ENCODE peak calls at places on chromosomes 4 and X, in four cellular contexts. One of them, this sample, is unnamed.

GRCh38 chr4:65669981-65670330 is 333 bp downstream of the EPHA5 start:
- DNase-seq in HepG2: no peak
- DNase-seq in H1: no peak
- DNase-seq in K562: no peak
- DNase-seq in this sample: no peak

GRCh38 chrX:19343085-19343461 is 654 bp upstream of the PDHA1 start:
- DNase-seq in HepG2: peak
- DNase-seq in H1: no peak
- DNase-seq in K562: no peak
- DNase-seq in this sample: no peak

GRCh38 chrX:37302569-37302968 is 46.6 kb upstream of the PRRG1 start:
- DNase-seq in HepG2: peak
- DNase-seq in H1: peak
- DNase-seq in K562: peak
- DNase-seq in this sample: no peak

GRCh38 chr4:115119804-115120352 is 6.5 kb upstream of the NDST4 start:
- DNase-seq in HepG2: no peak
- DNase-seq in H1: no peak
- DNase-seq in K562: no peak
- DNase-seq in this sample: no peak

GRCh38 chrX:40143001-40143400 is 45.2 kb upstream of the BCOR start:
- DNase-seq in HepG2: no peak
- DNase-seq in H1: no peak
- DNase-seq in K562: no peak
- DNase-seq in this sample: no peak

GRCh38 chr4:1289232-1290164 is at the start of gene MAEA:
- DNase-seq in HepG2: peak
- DNase-seq in H1: peak
- DNase-seq in K562: peak
- DNase-seq in this sample: peak

GRCh38 chrX:153635788-153636668 is 11.0 kb upstream of the DUSP9 start:
- DNase-seq in HepG2: peak
- DNase-seq in H1: peak
- DNase-seq in K562: peak
- DNase-seq in this sample: peak

GRCh38 chr4:1469596-1470392 is 63.6 kb upstream of the NKX1-1 start:
- DNase-seq in HepG2: no peak
- DNase-seq in H1: no peak
- DNase-seq in K562: no peak
- DNase-seq in this sample: no peak

GRCh38 chr4:147790412-147790811 is 58.5 kb downstream of the ARHGAP10 start:
- DNase-seq in HepG2: no peak
- DNase-seq in H1: no peak
- DNase-seq in K562: no peak
- DNase-seq in this sample: no peak

GRCh38 chrX:57573754-57574153 is 18.1 kb upstream of the ZXDB start:
- DNase-seq in HepG2: no peak
- DNase-seq in H1: no peak
- DNase-seq in K562: peak
- DNase-seq in this sample: no peak

GRCh38 chrX:20060961-20061868 is 55.5 kb downstream of the MAP7D2 start:
- DNase-seq in HepG2: no peak
- DNase-seq in H1: no peak
- DNase-seq in K562: no peak
- DNase-seq in this sample: no peak

GRCh38 chr4:186765673-186766546 is 42.3 kb upstream of the FAT1 start:
- DNase-seq in HepG2: peak
- DNase-seq in H1: no peak
- DNase-seq in K562: peak
- DNase-seq in this sample: no peak

GRCh38 chrX:116961872-116962582 is 499.3 kb upstream of the CT83 start:
- DNase-seq in HepG2: peak
- DNase-seq in H1: peak
- DNase-seq in K562: no peak
- DNase-seq in this sample: peak

GRCh38 chrX:139094671-139095592 is 383.4 kb upstream of the FGF13 start:
- DNase-seq in HepG2: no peak
- DNase-seq in H1: no peak
- DNase-seq in K562: no peak
- DNase-seq in this sample: no peak

GRCh38 chr4:73870260-73870659 is 1.1 kb downstream of the CXCL1 start:
- DNase-seq in HepG2: no peak
- DNase-seq in H1: no peak
- DNase-seq in K562: no peak
- DNase-seq in this sample: peak

GRCh38 chr4:1852904-1853623 is 2.9 kb downstream of the LETM1 start:
- DNase-seq in HepG2: no peak
- DNase-seq in H1: no peak
- DNase-seq in K562: peak
- DNase-seq in this sample: no peak

GRCh38 chr4:156654410-156654809 is 317.2 kb downstream of the PDGFC start:
- DNase-seq in HepG2: peak
- DNase-seq in H1: no peak
- DNase-seq in K562: no peak
- DNase-seq in this sample: no peak

GRCh38 chrX:56233682-56234081 is 1.5 kb downstream of the KLF8 start:
- DNase-seq in HepG2: no peak
- DNase-seq in H1: peak
- DNase-seq in K562: peak
- DNase-seq in this sample: peak

GRCh38 chr4:102665527-102665926 is 95.2 kb downstream of the MANBA start:
- DNase-seq in HepG2: no peak
- DNase-seq in H1: no peak
- DNase-seq in K562: no peak
- DNase-seq in this sample: no peak

GRCh38 chr4:26613242-26613641 is 29.4 kb downstream of the TBC1D19 start:
- DNase-seq in HepG2: no peak
- DNase-seq in H1: no peak
- DNase-seq in K562: peak
- DNase-seq in this sample: no peak

GRCh38 chr4:72896515-72896914 is 173.0 kb downstream of the COX18 start:
- DNase-seq in HepG2: peak
- DNase-seq in H1: no peak
- DNase-seq in K562: no peak
- DNase-seq in this sample: peak

GRCh38 chr4:126268106-126268505 is 953.4 kb downstream of the FAT4 start:
- DNase-seq in HepG2: no peak
- DNase-seq in H1: no peak
- DNase-seq in K562: no peak
- DNase-seq in this sample: no peak

GRCh38 chr4:129446074-129446473 is 350.1 kb downstream of the C4orf33 start:
- DNase-seq in HepG2: no peak
- DNase-seq in H1: no peak
- DNase-seq in K562: no peak
- DNase-seq in this sample: no peak

GRCh38 chr4:156182269-156182668 is 228.6 kb upstream of the CTSO start:
- DNase-seq in HepG2: no peak
- DNase-seq in H1: no peak
- DNase-seq in K562: no peak
- DNase-seq in this sample: no peak

GRCh38 chrX:49041683-49042529 is 1.3 kb downstream of the TFE3 start:
- DNase-seq in HepG2: no peak
- DNase-seq in H1: no peak
- DNase-seq in K562: peak
- DNase-seq in this sample: peak

GRCh38 chrX:16076834-16077233 is 46.5 kb upstream of the GRPR start:
- DNase-seq in HepG2: no peak
- DNase-seq in H1: no peak
- DNase-seq in K562: no peak
- DNase-seq in this sample: no peak

GRCh38 chr4:185167205-185167604 is 24.1 kb downstream of the SLC25A4 start:
- DNase-seq in HepG2: no peak
- DNase-seq in H1: no peak
- DNase-seq in K562: peak
- DNase-seq in this sample: no peak

GRCh38 chrX:150872773-150873336 is 25.6 kb downstream of the CD99L2 start:
- DNase-seq in HepG2: no peak
- DNase-seq in H1: no peak
- DNase-seq in K562: no peak
- DNase-seq in this sample: no peak

GRCh38 chr4:38177792-38178665 is 217.8 kb downstream of the PTTG2 start:
- DNase-seq in HepG2: no peak
- DNase-seq in H1: no peak
- DNase-seq in K562: peak
- DNase-seq in this sample: no peak

GRCh38 chr4:38178666-38178995 is 218.4 kb downstream of the PTTG2 start:
- DNase-seq in HepG2: no peak
- DNase-seq in H1: no peak
- DNase-seq in K562: no peak
- DNase-seq in this sample: no peak

GRCh38 chr4:38177035-38177791 is 217.0 kb downstream of the PTTG2 start:
- DNase-seq in HepG2: no peak
- DNase-seq in H1: no peak
- DNase-seq in K562: no peak
- DNase-seq in this sample: no peak

GRCh38 chr4:38173935-38174334 is 213.7 kb downstream of the PTTG2 start:
- DNase-seq in HepG2: no peak
- DNase-seq in H1: no peak
- DNase-seq in K562: no peak
- DNase-seq in this sample: no peak

GRCh38 chr4:38174811-38175210 is 214.6 kb downstream of the PTTG2 start:
- DNase-seq in HepG2: no peak
- DNase-seq in H1: no peak
- DNase-seq in K562: no peak
- DNase-seq in this sample: no peak
- TF ChIP-seq EP300 in HepG2: no peak
- TF ChIP-seq EP300 in H1: no peak
- TF ChIP-seq EP300 in K562: no peak
- TF ChIP-seq EP300 in this sample: no peak

DNA sequence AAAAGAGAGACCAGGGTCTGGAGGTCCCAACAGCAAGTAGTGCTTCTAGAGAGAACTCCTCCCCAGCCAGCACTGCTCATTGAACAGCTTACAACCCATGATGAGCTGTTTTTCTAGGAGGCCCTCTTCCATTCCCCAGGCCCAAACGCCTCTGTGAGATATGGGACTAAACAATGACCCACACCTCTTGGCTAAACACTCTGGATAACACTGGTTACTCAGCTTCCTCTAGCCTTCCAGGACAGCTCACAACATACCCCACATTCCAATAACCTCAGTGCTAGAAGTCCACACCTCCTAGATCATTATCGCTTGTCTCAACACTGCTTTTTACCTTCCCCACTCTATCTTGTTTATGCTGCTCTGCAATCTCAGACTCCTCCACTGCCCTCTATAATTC is 35.4 kb upstream of the PGRMC2 start:
- DNase-seq in HepG2: peak
- DNase-seq in H1: no peak
- DNase-seq in K562: no peak
- DNase-seq in this sample: peak
- TF ChIP-seq CHD2 in HepG2: no peak
- TF ChIP-seq CHD2 in H1: no peak
- TF ChIP-seq CHD2 in K562: no peak
- TF ChIP-seq CHD2 in this sample: no peak

DNA sequence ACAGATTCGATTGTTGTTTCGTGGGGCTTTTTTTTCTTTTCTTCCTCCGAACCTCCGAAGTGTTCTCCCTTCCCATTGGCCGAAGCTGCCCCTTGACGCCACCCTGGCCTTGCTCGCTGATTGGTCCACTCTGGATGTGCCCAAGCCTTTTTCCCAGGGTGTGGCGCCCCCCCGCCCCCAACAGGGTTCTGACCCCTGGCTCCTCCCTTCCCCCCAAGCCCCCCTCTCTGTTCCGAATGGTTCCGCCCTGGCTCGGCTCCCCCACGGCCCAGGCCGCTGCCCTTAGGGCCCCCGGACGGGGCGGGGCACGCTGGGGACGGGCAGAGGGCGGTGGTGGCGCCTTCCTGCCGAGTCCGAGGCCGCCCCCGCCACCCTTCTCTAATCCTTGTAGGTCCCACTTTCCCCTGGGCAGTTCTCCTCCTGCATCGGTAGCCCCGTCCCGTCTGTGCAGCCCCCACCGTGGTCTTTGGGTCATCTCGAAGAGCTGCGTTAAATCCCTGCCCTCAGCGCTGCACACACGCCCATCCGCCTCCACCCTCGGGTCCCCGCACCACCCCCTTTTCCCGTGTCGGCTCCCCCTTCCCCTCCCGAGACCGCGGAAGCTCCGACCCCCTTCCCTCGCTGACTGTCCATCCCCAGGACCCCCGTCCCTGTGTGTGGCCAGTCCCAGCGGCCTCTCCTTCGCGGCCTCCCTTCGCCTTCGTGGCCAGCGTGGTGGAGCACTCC is 25.6 kb downstream of the UTP14A start:
- DNase-seq in HepG2: peak
- DNase-seq in H1: peak
- DNase-seq in K562: peak
- DNase-seq in this sample: peak
- TF ChIP-seq MAFK in HepG2: no peak
- TF ChIP-seq MAFK in H1: no peak
- TF ChIP-seq MAFK in K562: no peak
- TF ChIP-seq MAFK in this sample: no peak

GRCh38 chr4:25313194-25313895 is 771 bp downstream of the ZCCHC4 start:
- DNase-seq in HepG2: peak
- DNase-seq in H1: no peak
- DNase-seq in K562: no peak
- DNase-seq in this sample: no peak

GRCh38 chr4:25310066-25310824 is 2.3 kb upstream of the ZCCHC4 start:
- DNase-seq in HepG2: no peak
- DNase-seq in H1: no peak
- DNase-seq in K562: no peak
- DNase-seq in this sample: no peak

GRCh38 chr4:25308761-25309160 is 3.8 kb upstream of the ZCCHC4 start:
- DNase-seq in HepG2: peak
- DNase-seq in H1: no peak
- DNase-seq in K562: no peak
- DNase-seq in this sample: no peak

GRCh38 chr4:25310825-25311210 is 1.8 kb upstream of the ZCCHC4 start:
- DNase-seq in HepG2: no peak
- DNase-seq in H1: no peak
- DNase-seq in K562: no peak
- DNase-seq in this sample: no peak

GRCh38 chr4:25312496-25313193 is at the start of gene ZCCHC4:
- DNase-seq in HepG2: peak
- DNase-seq in H1: peak
- DNase-seq in K562: peak
- DNase-seq in this sample: peak
- TF ChIP-seq EP300 in HepG2: peak
- TF ChIP-seq EP300 in H1: no peak
- TF ChIP-seq EP300 in K562: peak
- TF ChIP-seq EP300 in this sample: no peak